ENCODE peak calls at places on chromosomes 4 and X, in eight cellular contexts. H, V, Q, E, M, O, Z and F are unnamed samples.
A peak's percentile ranks its signal among the peaks of the same experiment; 100 is the strongest.

GRCh38 chrX:135931644-135932487 is 38.4 kb downstream of the SAGE1 start:
- DNase-seq in Q (peak; percentile 56), H (peak; percentile 52), V (peak; percentile 8), O (peak; percentile 16), Z (peak; percentile 26), M (peak; percentile 64), E (peak; percentile 15), F (peak; percentile 15)

GRCh38 chr4:17055788-17056187 is 157.3 kb upstream of the LDB2 start:
- DNase-seq in E (peak; percentile 90), O (peak; percentile 89), Z (no peak), Q (no peak), M (no peak), V (no peak), H (no peak), F (no peak)

GRCh38 chrX:115642895-115643530 is 82.0 kb downstream of the PLS3 start:
- DNase-seq in H (peak; percentile 60), Z (peak; percentile 40), M (peak; percentile 36), E (peak; percentile 47), O (peak; percentile 84), V (no peak), Q (no peak), F (no peak)

GRCh38 chr4:168674869-168675268 is 178.0 kb downstream of the PALLD start:
- DNase-seq in H (no peak), Z (no peak), Q (no peak), M (no peak), E (no peak), O (no peak), V (no peak), F (no peak)

GRCh38 chr4:81921757-81922159 is 450.1 kb upstream of the RASGEF1B start:
- DNase-seq in E (no peak), V (no peak), Z (no peak), H (no peak), O (no peak), M (no peak), Q (no peak), F (no peak)

GRCh38 chrX:23554304-23554703 is 113.0 kb upstream of the PRDX4 start:
- DNase-seq in H (no peak), V (no peak), Z (no peak), M (no peak), Q (no peak), O (peak; percentile 60), E (peak; percentile 53), F (no peak)

GRCh38 chrX:45743081-45743533 is 542.4 kb upstream of the DIPK2B start:
- DNase-seq in Z (no peak), H (no peak), M (no peak), O (peak; percentile 72), V (no peak), Q (no peak), E (peak; percentile 85), F (no peak)

GRCh38 chrX:69503228-69503834 is 795 bp upstream of the NALF2 start:
- DNase-seq in H (no peak), Z (no peak), M (no peak), Q (no peak), O (no peak), V (peak; percentile 21), E (no peak), F (no peak)

GRCh38 chr4:170420255-170420693 is 330.5 kb upstream of the AADAT start:
- DNase-seq in H (no peak), Q (no peak), M (no peak), V (no peak), O (no peak), Z (no peak), E (peak; percentile 8), F (no peak)

GRCh38 chr4:135177323-135177722 is 975.7 kb upstream of the PABPC4L start:
- DNase-seq in Q (no peak), Z (no peak), H (no peak), E (no peak), M (no peak), O (peak; percentile 5), V (no peak), F (no peak)

GRCh38 chr4:163694385-163694784 is 199.9 kb downstream of the TMA16 start:
- DNase-seq in Z (no peak), M (no peak), O (peak; percentile 47), Q (no peak), V (no peak), E (peak; percentile 59), H (no peak), F (no peak)

GRCh38 chr4:102511830-102512605 is 10.9 kb downstream of the NFKB1 start:
- DNase-seq in O (no peak), M (no peak), Z (no peak), Q (no peak), H (no peak), V (no peak), E (no peak), F (no peak)

GRCh38 chr4:167622481-167623240 is 388.4 kb upstream of the SPOCK3 start:
- DNase-seq in E (peak; percentile 24), Z (no peak), M (peak; percentile 66), V (peak; percentile 9), Q (peak; percentile 53), H (peak; percentile 69), O (peak; percentile 62), F (peak; percentile 79)

GRCh38 chrX:115030635-115031034 is 13.2 kb upstream of the IL13RA2 start:
- DNase-seq in Q (no peak), O (no peak), H (no peak), E (no peak), M (peak; percentile 27), Z (no peak), V (no peak), F (no peak)

GRCh38 chr4:147479376-147479775 is 1.5 kb upstream of the EDNRA start:
- DNase-seq in E (no peak), Q (no peak), Z (no peak), V (no peak), O (no peak), M (no peak), H (no peak), F (no peak)

GRCh38 chrX:132483951-132484350 is 4.9 kb downstream of the MBNL3 start:
- DNase-seq in M (no peak), V (no peak), O (no peak), Z (no peak), Q (no peak), E (no peak), H (no peak), F (no peak)

GRCh38 chrX:39336709-39337294 is 535.5 kb downstream of the MID1IP1 start:
- DNase-seq in E (peak; percentile 22), O (peak; percentile 37), H (no peak), Z (peak; percentile 14), Q (no peak), V (no peak), M (no peak), F (no peak)

GRCh38 chr4:114613579-114613978 is 15.0 kb downstream of the UGT8 start:
- DNase-seq in M (no peak), Z (no peak), E (no peak), Q (no peak), O (no peak), H (no peak), V (no peak), F (no peak)

GRCh38 chr4:61934201-61934600 is 734.1 kb downstream of the ADGRL3 start:
- DNase-seq in V (no peak), Z (no peak), M (no peak), Q (no peak), E (no peak), O (no peak), H (no peak), F (no peak)

GRCh38 chr4:112956458-112956857 is 93.0 kb upstream of the ANK2 start:
- DNase-seq in O (no peak), V (no peak), H (no peak), Q (no peak), M (no peak), Z (no peak), E (no peak), F (peak; percentile 75)

GRCh38 chrX:147217334-147217733 is 402.8 kb upstream of the CXorf51A start:
- DNase-seq in V (no peak), M (no peak), O (no peak), E (no peak), H (no peak), Q (no peak), Z (no peak), F (no peak)

GRCh38 chr4:123452585-123452984 is 56.0 kb downstream of the SPRY1 start:
- DNase-seq in Z (no peak), H (no peak), E (peak; percentile 89), O (peak; percentile 73), V (no peak), M (peak; percentile 34), Q (peak; percentile 62), F (no peak)

GRCh38 chrX:37904833-37905232 is 57.5 kb upstream of the DYNLT3 start:
- DNase-seq in Z (no peak), O (no peak), Q (no peak), E (no peak), H (no peak), V (no peak), M (no peak), F (no peak)

GRCh38 chr4:6464842-6465588 is 7.4 kb downstream of the PPP2R2C start:
- DNase-seq in M (no peak), E (no peak), H (no peak), Q (no peak), V (no peak), Z (no peak), O (no peak), F (no peak)